ENCODE peak calls at places on chromosomes 7 and 10, in nine cellular contexts. One of them, this sample, is unnamed.

GRCh38 chr7:157996359-157997079 is 591.1 kb downstream of the PTPRN2 start:
- DNase-seq in fibroblast of lung: no peak
- DNase-seq in body of pancreas: no peak
- DNase-seq in endothelial cell of umbilical vein: no peak
- DNase-seq in foreskin keratinocyte: no peak
- DNase-seq in HFF-Myc: no peak
- DNase-seq in IMR-90: no peak
- DNase-seq in PC-3: no peak
- DNase-seq in BJ: no peak
- DNase-seq in this sample: no peak

GRCh38 chr10:61628199-61628874 is 34.4 kb upstream of the CABCOCO1 start:
- DNase-seq in BJ: peak; percentile 61
- DNase-seq in HFF-Myc: no peak
- DNase-seq in fibroblast of lung: peak; percentile 81
- DNase-seq in PC-3: peak; percentile 83
- DNase-seq in body of pancreas: no peak
- DNase-seq in IMR-90: peak; percentile 73
- DNase-seq in endothelial cell of umbilical vein: no peak
- DNase-seq in foreskin keratinocyte: peak; percentile 44
- DNase-seq in this sample: no peak

GRCh38 chr7:110573862-110574528 is 516.9 kb upstream of the LRRN3 start:
- DNase-seq in body of pancreas: no peak
- DNase-seq in BJ: peak; percentile 61
- DNase-seq in IMR-90: peak; percentile 99
- DNase-seq in HFF-Myc: peak; percentile 71
- DNase-seq in PC-3: peak; percentile 85
- DNase-seq in fibroblast of lung: peak; percentile 85
- DNase-seq in endothelial cell of umbilical vein: no peak
- DNase-seq in foreskin keratinocyte: peak; percentile 77
- DNase-seq in this sample: no peak

GRCh38 chr7:95927781-95928180 is 155.4 kb downstream of the DYNC1I1 start:
- DNase-seq in IMR-90: no peak
- DNase-seq in foreskin keratinocyte: no peak
- DNase-seq in fibroblast of lung: no peak
- DNase-seq in HFF-Myc: no peak
- DNase-seq in endothelial cell of umbilical vein: no peak
- DNase-seq in body of pancreas: peak; percentile 23
- DNase-seq in BJ: no peak
- DNase-seq in PC-3: no peak
- DNase-seq in this sample: no peak

GRCh38 chr7:157722137-157723060 is 385.6 kb downstream of the DNAJB6 start:
- DNase-seq in fibroblast of lung: no peak
- DNase-seq in body of pancreas: no peak
- DNase-seq in BJ: no peak
- DNase-seq in PC-3: no peak
- DNase-seq in IMR-90: no peak
- DNase-seq in endothelial cell of umbilical vein: no peak
- DNase-seq in foreskin keratinocyte: no peak
- DNase-seq in HFF-Myc: no peak
- DNase-seq in this sample: no peak

GRCh38 chr10:3493621-3494020 is 291.4 kb downstream of the KLF6 start:
- DNase-seq in HFF-Myc: no peak
- DNase-seq in endothelial cell of umbilical vein: no peak
- DNase-seq in BJ: no peak
- DNase-seq in foreskin keratinocyte: no peak
- DNase-seq in body of pancreas: no peak
- DNase-seq in fibroblast of lung: no peak
- DNase-seq in PC-3: peak; percentile 11
- DNase-seq in IMR-90: no peak
- DNase-seq in this sample: no peak

GRCh38 chr10:52775132-52775647 is 2.6 kb upstream of the MBL2 start:
- DNase-seq in BJ: no peak
- DNase-seq in HFF-Myc: no peak
- DNase-seq in foreskin keratinocyte: no peak
- DNase-seq in fibroblast of lung: no peak
- DNase-seq in IMR-90: no peak
- DNase-seq in endothelial cell of umbilical vein: no peak
- DNase-seq in body of pancreas: no peak
- DNase-seq in PC-3: no peak
- DNase-seq in this sample: no peak

GRCh38 chr10:7035111-7035761 is 375.6 kb downstream of the SFMBT2 start:
- DNase-seq in foreskin keratinocyte: no peak
- DNase-seq in BJ: no peak
- DNase-seq in body of pancreas: no peak
- DNase-seq in IMR-90: no peak
- DNase-seq in fibroblast of lung: no peak
- DNase-seq in HFF-Myc: no peak
- DNase-seq in PC-3: no peak
- DNase-seq in endothelial cell of umbilical vein: no peak
- DNase-seq in this sample: no peak

GRCh38 chr7:130430841-130431713 is 9.7 kb downstream of the CEP41 start:
- DNase-seq in fibroblast of lung: peak; percentile 86
- DNase-seq in endothelial cell of umbilical vein: peak; percentile 77
- DNase-seq in BJ: peak; percentile 76
- DNase-seq in foreskin keratinocyte: no peak
- DNase-seq in IMR-90: peak; percentile 86
- DNase-seq in PC-3: no peak
- DNase-seq in body of pancreas: peak; percentile 18
- DNase-seq in HFF-Myc: peak; percentile 52
- DNase-seq in this sample: no peak

GRCh38 chr10:26199841-26200240 is 16.7 kb upstream of the GAD2 start:
- DNase-seq in fibroblast of lung: no peak
- DNase-seq in BJ: no peak
- DNase-seq in IMR-90: no peak
- DNase-seq in body of pancreas: no peak
- DNase-seq in PC-3: no peak
- DNase-seq in HFF-Myc: no peak
- DNase-seq in endothelial cell of umbilical vein: no peak
- DNase-seq in foreskin keratinocyte: no peak
- DNase-seq in this sample: no peak

GRCh38 chr7:78959471-78959870 is 494.0 kb downstream of the MAGI2 start:
- DNase-seq in BJ: no peak
- DNase-seq in foreskin keratinocyte: no peak
- DNase-seq in endothelial cell of umbilical vein: no peak
- DNase-seq in fibroblast of lung: peak; percentile 33
- DNase-seq in body of pancreas: no peak
- DNase-seq in PC-3: peak; percentile 92
- DNase-seq in IMR-90: peak; percentile 76
- DNase-seq in HFF-Myc: no peak
- DNase-seq in this sample: no peak

GRCh38 chr10:71088054-71088453 is 124.3 kb upstream of the UNC5B start:
- DNase-seq in BJ: no peak
- DNase-seq in IMR-90: no peak
- DNase-seq in fibroblast of lung: peak; percentile 86
- DNase-seq in HFF-Myc: no peak
- DNase-seq in endothelial cell of umbilical vein: no peak
- DNase-seq in PC-3: no peak
- DNase-seq in body of pancreas: no peak
- DNase-seq in foreskin keratinocyte: no peak
- DNase-seq in this sample: no peak

GRCh38 chr7:117785431-117785830 is 87.8 kb downstream of the CTTNBP2 start:
- DNase-seq in endothelial cell of umbilical vein: no peak
- DNase-seq in IMR-90: no peak
- DNase-seq in fibroblast of lung: no peak
- DNase-seq in PC-3: no peak
- DNase-seq in BJ: no peak
- DNase-seq in body of pancreas: no peak
- DNase-seq in foreskin keratinocyte: no peak
- DNase-seq in HFF-Myc: no peak
- DNase-seq in this sample: no peak

GRCh38 chr7:130910949-130911944 is 177.2 kb upstream of the KLF14 start:
- DNase-seq in body of pancreas: no peak
- DNase-seq in foreskin keratinocyte: no peak
- DNase-seq in HFF-Myc: no peak
- DNase-seq in endothelial cell of umbilical vein: peak; percentile 72
- DNase-seq in IMR-90: peak; percentile 63
- DNase-seq in fibroblast of lung: peak; percentile 80
- DNase-seq in PC-3: peak; percentile 55
- DNase-seq in BJ: no peak
- DNase-seq in this sample: no peak

DNA sequence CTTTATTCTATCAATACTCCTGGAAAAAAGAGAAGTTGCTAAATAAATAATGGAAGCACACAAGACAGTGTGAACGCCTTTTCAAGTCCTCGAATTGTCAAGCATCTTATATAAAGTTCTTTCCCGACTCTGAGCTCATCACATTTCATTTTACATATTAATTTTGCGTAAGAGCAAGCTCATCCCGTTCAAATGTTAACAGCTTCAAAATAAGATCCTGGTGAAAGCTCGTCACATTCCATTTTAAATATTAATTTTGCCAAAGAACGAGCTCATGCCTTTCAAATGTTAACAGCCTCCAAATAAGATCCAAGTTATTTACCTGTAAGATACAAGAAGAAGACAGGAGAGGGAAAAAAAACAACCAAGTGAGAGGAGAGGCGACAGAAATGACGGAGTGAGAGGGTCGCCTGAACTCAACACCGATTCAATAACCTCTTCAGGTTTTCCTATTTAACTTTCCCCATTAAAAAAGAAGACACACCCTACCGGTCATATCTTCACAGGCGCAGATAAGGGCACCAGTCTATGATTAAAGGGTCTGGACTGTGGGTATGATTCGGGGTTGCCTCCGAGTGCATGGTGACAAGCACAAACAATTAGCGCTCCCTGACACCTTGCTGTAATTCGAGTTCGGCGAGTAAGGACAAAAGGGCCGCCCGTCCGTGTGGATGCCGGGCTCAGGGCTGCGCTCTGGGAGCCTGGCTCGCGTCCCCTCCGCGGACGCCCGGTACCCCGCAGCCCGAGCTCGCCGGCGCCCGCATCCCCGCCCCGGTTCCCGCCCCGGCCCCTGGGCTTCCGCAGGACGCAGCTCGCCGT is 111.7 kb upstream of the RHEB start:
- DNase-seq in HFF-Myc: no peak
- DNase-seq in body of pancreas: no peak
- DNase-seq in IMR-90: no peak
- DNase-seq in endothelial cell of umbilical vein: peak; percentile 54
- DNase-seq in fibroblast of lung: peak; percentile 39
- DNase-seq in PC-3: peak; percentile 42
- DNase-seq in foreskin keratinocyte: no peak
- DNase-seq in BJ: no peak
- DNase-seq in this sample: no peak
- TF ChIP-seq CTCF in HFF-Myc: no peak
- TF ChIP-seq CTCF in body of pancreas: no peak
- TF ChIP-seq CTCF in IMR-90: no peak
- TF ChIP-seq CTCF in endothelial cell of umbilical vein: no peak
- TF ChIP-seq CTCF in fibroblast of lung: peak; percentile 31
- TF ChIP-seq CTCF in PC-3: no peak
- TF ChIP-seq CTCF in foreskin keratinocyte: peak; percentile 17
- TF ChIP-seq CTCF in BJ: no peak
- TF ChIP-seq CTCF in this sample: no peak

GRCh38 chr7:123871998-123872867 is 27.3 kb downstream of the HYAL4 start:
- DNase-seq in foreskin keratinocyte: no peak
- DNase-seq in endothelial cell of umbilical vein: peak; percentile 74
- DNase-seq in fibroblast of lung: peak; percentile 23
- DNase-seq in body of pancreas: peak; percentile 65
- DNase-seq in BJ: no peak
- DNase-seq in IMR-90: peak; percentile 42
- DNase-seq in HFF-Myc: peak; percentile 5
- DNase-seq in PC-3: peak; percentile 76
- DNase-seq in this sample: peak; percentile 22
- TF ChIP-seq CTCF in foreskin keratinocyte: peak; percentile 75
- TF ChIP-seq CTCF in endothelial cell of umbilical vein: peak; percentile 67
- TF ChIP-seq CTCF in fibroblast of lung: peak; percentile 65
- TF ChIP-seq CTCF in body of pancreas: peak; percentile 28
- TF ChIP-seq CTCF in BJ: peak; percentile 39
- TF ChIP-seq CTCF in IMR-90: peak; percentile 53
- TF ChIP-seq CTCF in HFF-Myc: peak; percentile 38
- TF ChIP-seq CTCF in PC-3: peak; percentile 86
- TF ChIP-seq CTCF in this sample: peak; percentile 45

DNA sequence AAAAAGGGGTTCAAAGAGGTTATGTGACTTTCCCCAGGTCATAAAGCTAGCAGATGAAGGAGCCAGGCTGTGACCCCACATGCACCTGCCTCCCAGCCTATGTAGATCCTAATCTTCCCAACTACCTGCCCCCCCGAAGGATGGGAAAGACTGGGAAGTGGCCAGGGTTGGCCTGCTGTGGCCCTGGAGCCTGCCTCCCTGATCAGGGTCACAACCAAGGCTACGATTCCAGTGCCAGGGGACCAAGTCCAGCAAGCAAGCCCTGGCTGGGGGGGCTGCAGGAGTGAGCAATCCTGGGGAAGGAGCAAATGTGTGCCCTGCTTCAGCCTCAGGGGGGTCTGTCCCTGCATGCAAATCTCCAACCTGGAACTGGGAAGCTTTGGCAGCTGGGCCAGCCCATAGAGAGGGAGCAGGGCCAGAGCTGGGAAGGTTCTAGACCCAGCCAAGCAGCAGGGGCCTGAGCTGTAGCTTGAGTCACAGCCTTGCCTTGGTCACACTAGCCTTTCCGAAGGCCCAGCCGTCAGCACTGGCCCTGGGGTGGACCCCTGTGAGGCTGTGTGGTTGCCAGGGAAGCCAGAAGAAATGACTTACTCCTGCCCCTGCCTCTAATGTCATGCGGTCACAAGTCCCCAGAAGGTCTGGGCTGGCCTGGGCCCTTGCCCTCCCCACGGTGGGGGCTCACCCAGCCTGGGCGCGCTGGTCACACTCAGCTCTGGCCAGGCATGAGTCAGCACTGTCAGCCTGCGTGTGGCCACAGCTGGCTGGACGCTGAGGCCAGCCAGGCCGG is 96.4 kb upstream of the ZMIZ1 start:
- DNase-seq in PC-3: peak; percentile 83
- DNase-seq in BJ: peak; percentile 59
- DNase-seq in fibroblast of lung: peak; percentile 89
- DNase-seq in HFF-Myc: peak; percentile 17
- DNase-seq in foreskin keratinocyte: no peak
- DNase-seq in body of pancreas: peak; percentile 74
- DNase-seq in IMR-90: peak; percentile 83
- DNase-seq in endothelial cell of umbilical vein: peak; percentile 82
- DNase-seq in this sample: no peak
- TF ChIP-seq CTCF in PC-3: no peak
- TF ChIP-seq CTCF in BJ: no peak
- TF ChIP-seq CTCF in fibroblast of lung: no peak
- TF ChIP-seq CTCF in HFF-Myc: no peak
- TF ChIP-seq CTCF in foreskin keratinocyte: no peak
- TF ChIP-seq CTCF in body of pancreas: no peak
- TF ChIP-seq CTCF in IMR-90: no peak
- TF ChIP-seq CTCF in endothelial cell of umbilical vein: no peak
- TF ChIP-seq CTCF in this sample: no peak

DNA sequence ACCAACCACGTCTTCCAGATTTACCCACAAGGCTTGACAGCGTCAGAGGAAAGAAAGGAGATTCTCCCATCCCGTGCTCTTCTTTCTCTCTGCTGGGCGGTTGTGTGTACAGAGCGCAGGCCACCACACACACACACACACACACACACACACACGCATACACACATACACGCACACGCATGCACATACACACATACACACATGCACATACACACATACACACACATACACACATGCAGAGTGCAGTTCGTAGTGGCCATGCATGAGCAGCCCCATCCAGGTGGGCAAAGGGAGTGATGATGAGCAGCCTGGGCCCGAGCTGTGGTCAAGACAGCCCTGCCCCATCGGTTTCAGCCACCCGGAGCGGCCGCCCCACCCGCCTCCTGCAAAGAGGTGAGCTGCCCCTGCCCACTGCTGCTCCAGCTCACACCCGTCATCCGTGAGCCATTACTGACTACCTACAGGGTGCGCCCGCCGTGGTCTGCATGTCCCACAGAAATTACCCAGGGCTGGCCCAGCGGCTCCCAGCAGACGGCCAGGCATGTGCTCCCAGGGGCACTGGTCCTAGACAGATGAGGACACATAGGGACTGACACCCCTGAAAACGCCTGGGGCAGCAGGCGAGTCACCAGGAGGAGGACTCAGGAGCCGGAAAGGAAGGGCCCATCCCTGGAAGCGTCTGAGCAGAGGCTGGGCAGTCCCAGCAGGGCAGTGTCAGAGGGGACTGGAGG is 69.6 kb downstream of the ASB13 start:
- DNase-seq in body of pancreas: no peak
- DNase-seq in fibroblast of lung: no peak
- DNase-seq in PC-3: peak; percentile 46
- DNase-seq in BJ: no peak
- DNase-seq in foreskin keratinocyte: no peak
- DNase-seq in endothelial cell of umbilical vein: no peak
- DNase-seq in HFF-Myc: no peak
- DNase-seq in IMR-90: no peak
- DNase-seq in this sample: no peak
- TF ChIP-seq CTCF in body of pancreas: no peak
- TF ChIP-seq CTCF in fibroblast of lung: no peak
- TF ChIP-seq CTCF in PC-3: no peak
- TF ChIP-seq CTCF in BJ: peak; percentile 2
- TF ChIP-seq CTCF in foreskin keratinocyte: peak; percentile 15
- TF ChIP-seq CTCF in endothelial cell of umbilical vein: no peak
- TF ChIP-seq CTCF in HFF-Myc: no peak
- TF ChIP-seq CTCF in IMR-90: no peak
- TF ChIP-seq CTCF in this sample: no peak

This sample was measured in GM20000.